ENCODE peak calls at places on chromosomes 4 and X, in eight cellular contexts. S is colonic mucosa, I is tibial artery, A is thoracic aorta, T is RKO, W is LoVo, R is adrenal gland, E is mucosa of gallbladder. F is an unnamed sample.

GRCh38 chrX:275476-275966 is 5.7 kb upstream of the PLCXD1 start:
- DNase-seq in S (peak), I (peak), A (no peak), T (no peak), W (no peak), R (no peak), E (no peak), F (no peak)

GRCh38 chr4:104878936-104879335 is 267.7 kb upstream of the TET2 start:
- DNase-seq in S (no peak), I (no peak), A (no peak), T (no peak), W (no peak), R (no peak), E (no peak), F (no peak)

GRCh38 chr4:105624530-105624929 is 72.1 kb downstream of the ARHGEF38 start:
- DNase-seq in S (peak), I (no peak), A (no peak), T (peak), W (peak), R (no peak), E (peak), F (no peak)

GRCh38 chr4:87078987-87079469 is 141.4 kb downstream of the KLHL8 start:
- DNase-seq in S (no peak), I (peak), A (peak), T (no peak), W (no peak), R (peak), E (no peak), F (no peak)

GRCh38 chr4:157739237-157739636 is 433.6 kb downstream of the GASK1B start:
- DNase-seq in S (no peak), I (no peak), A (no peak), T (peak), W (no peak), R (no peak), E (no peak), F (no peak)

GRCh38 chrX:39823848-39824247 is 273.9 kb downstream of the BCOR start:
- DNase-seq in S (no peak), I (no peak), A (no peak), T (no peak), W (no peak), R (no peak), E (no peak), F (no peak)

GRCh38 chr4:33780952-33781655 is 2463.2 kb downstream of the ARAP2 start:
- DNase-seq in S (no peak), I (no peak), A (no peak), T (peak), W (peak), R (no peak), E (no peak), F (no peak)

GRCh38 chr4:41505161-41505653 is 32.8 kb upstream of the LIMCH1 start:
- DNase-seq in S (no peak), I (peak), A (peak), T (no peak), W (peak), R (peak), E (peak), F (peak)

GRCh38 chrX:9745417-9746115 is 20.1 kb downstream of the GPR143 start:
- DNase-seq in S (no peak), I (no peak), A (no peak), T (peak), W (no peak), R (peak), E (no peak), F (no peak)

GRCh38 chrX:2370436-2370835 is 130.3 kb downstream of the DHRSX start:
- DNase-seq in S (no peak), I (no peak), A (no peak), T (no peak), W (no peak), R (no peak), E (no peak), F (no peak)

GRCh38 chr4:101667348-101667747 is 123.2 kb upstream of the BANK1 start:
- DNase-seq in S (no peak), I (no peak), A (no peak), T (no peak), W (no peak), R (no peak), E (no peak), F (no peak)

GRCh38 chr4:98663226-98664006 is 5.0 kb upstream of the TSPAN5 start:
- DNase-seq in S (no peak), I (peak), A (no peak), T (no peak), W (no peak), R (no peak), E (no peak), F (no peak)

GRCh38 chrX:49876750-49877149 is 2.5 kb upstream of the USP27X start:
- DNase-seq in S (peak), I (no peak), A (no peak), T (peak), W (peak), R (no peak), E (no peak), F (peak)

GRCh38 chr4:165199286-165199685 is 8.1 kb upstream of the KLHL2 start:
- DNase-seq in S (no peak), I (no peak), A (no peak), T (no peak), W (no peak), R (no peak), E (no peak), F (no peak)

GRCh38 chrX:107449490-107450175 is at the start of gene FRMPD3:
- DNase-seq in S (no peak), I (no peak), A (no peak), T (no peak), W (no peak), R (no peak), E (no peak), F (no peak)

GRCh38 chrX:118594697-118595420 is 99.2 kb downstream of the DOCK11 start:
- DNase-seq in S (no peak), I (no peak), A (no peak), T (no peak), W (no peak), R (no peak), E (no peak), F (no peak)

GRCh38 chrX:51026862-51027261 is 116.3 kb downstream of the BMP15 start:
- DNase-seq in S (no peak), I (no peak), A (no peak), T (no peak), W (no peak), R (no peak), E (no peak), F (no peak)

GRCh38 chr4:158540125-158540907 is 18.6 kb downstream of the RXFP1 start:
- DNase-seq in S (no peak), I (no peak), A (no peak), T (no peak), W (peak), R (no peak), E (no peak), F (no peak)